ENCODE peak calls at places on chromosomes 11 and 22, in ten cellular contexts. I, V, Y, Z, U, P, O, H, C and F are unnamed samples.
A peak's percentile ranks its signal among the peaks of the same experiment; 100 is the strongest.

GRCh38 chr11:19953342-19953741 is 206.9 kb downstream of the DBX1 start:
- DNase-seq in I (no peak), V (no peak), Y (peak; percentile 21), Z (peak; percentile 57), U (no peak), P (no peak), O (no peak), H (no peak), C (no peak), F (peak; percentile 33)

GRCh38 chr11:62472063-62472884 is 53.4 kb downstream of the SCGB1A1 start:
- DNase-seq in I (peak; percentile 76), V (no peak), Y (peak; percentile 54), Z (no peak), U (peak; percentile 51), P (no peak), O (no peak), H (peak; percentile 59), C (no peak), F (peak; percentile 83)

GRCh38 chr22:24768537-24769374 is 5.8 kb downstream of the PIWIL3 start:
- DNase-seq in I (peak; percentile 68), V (peak; percentile 5), Y (peak; percentile 61), Z (peak; percentile 86), U (peak; percentile 74), P (peak; percentile 76), O (no peak), H (peak; percentile 54), C (peak; percentile 81), F (peak; percentile 35)

GRCh38 chr11:61509058-61510029 is 795 bp downstream of the LRRC10B start:
- DNase-seq in I (peak; percentile 91), V (peak; percentile 33), Y (peak; percentile 79), Z (no peak), U (peak; percentile 71), P (no peak), O (no peak), H (peak; percentile 37), C (peak; percentile 77), F (no peak)

GRCh38 chr22:24417901-24418641 is 9.3 kb upstream of the ADORA2A start:
- DNase-seq in I (no peak), V (no peak), Y (no peak), Z (peak; percentile 84), U (no peak), P (no peak), O (no peak), H (no peak), C (no peak), F (no peak)

GRCh38 chr11:69868003-69868865 is 49.0 kb upstream of the FGF3 start:
- DNase-seq in I (no peak), V (no peak), Y (no peak), Z (peak; percentile 79), U (no peak), P (no peak), O (no peak), H (no peak), C (no peak), F (no peak)

GRCh38 chr11:6602096-6602940 is 1.1 kb downstream of the RRP8 start:
- DNase-seq in I (no peak), V (no peak), Y (no peak), Z (peak; percentile 42), U (no peak), P (peak; percentile 3), O (peak; percentile 29), H (no peak), C (no peak), F (no peak)

GRCh38 chr11:84720706-84721402 is 906.3 kb downstream of the DLG2 start:
- DNase-seq in I (peak; percentile 7), V (peak; percentile 7), Y (no peak), Z (no peak), U (peak; percentile 12), P (peak; percentile 11), O (no peak), H (no peak), C (no peak), F (no peak)

GRCh38 chr11:106062592-106062949 is 14.6 kb downstream of the KBTBD3 start:
- DNase-seq in I (no peak), V (no peak), Y (no peak), Z (no peak), U (no peak), P (no peak), O (no peak), H (no peak), C (no peak), F (no peak)

GRCh38 chr22:48954781-48955311 is 872.8 kb downstream of the BRD1 start:
- DNase-seq in I (no peak), V (no peak), Y (no peak), Z (peak; percentile 78), U (peak; percentile 3), P (no peak), O (peak; percentile 79), H (no peak), C (peak; percentile 25), F (no peak)

GRCh38 chr11:114298701-114299090 is 2.5 kb downstream of the NNMT start:
- DNase-seq in I (no peak), V (no peak), Y (no peak), Z (no peak), U (no peak), P (no peak), O (no peak), H (no peak), C (no peak), F (no peak)

GRCh38 chr11:2166091-2166851 is 5.3 kb upstream of the INS start:
- DNase-seq in I (peak; percentile 37), V (no peak), Y (no peak), Z (no peak), U (no peak), P (no peak), O (no peak), H (no peak), C (peak; percentile 46), F (no peak)

GRCh38 chr22:27418261-27418660 is 383.3 kb downstream of the MN1 start:
- DNase-seq in I (no peak), V (no peak), Y (no peak), Z (no peak), U (no peak), P (no peak), O (no peak), H (no peak), C (no peak), F (no peak)

GRCh38 chr22:35475545-35475944 is 65.1 kb upstream of the RASD2 start:
- DNase-seq in I (no peak), V (no peak), Y (no peak), Z (no peak), U (no peak), P (no peak), O (no peak), H (no peak), C (no peak), F (no peak)

GRCh38 chr11:19441752-19442553 is 201.2 kb upstream of the E2F8 start:
- DNase-seq in I (peak; percentile 84), V (no peak), Y (peak; percentile 88), Z (no peak), U (no peak), P (peak; percentile 70), O (no peak), H (peak; percentile 66), C (peak; percentile 74), F (peak; percentile 86)

GRCh38 chr11:77179048-77179447 is 51.0 kb downstream of the MYO7A start:
- DNase-seq in I (no peak), V (no peak), Y (no peak), Z (no peak), U (no peak), P (no peak), O (no peak), H (no peak), C (no peak), F (no peak)

GRCh38 chr11:97995874-97996273 is 1024.9 kb upstream of the CNTN5 start:
- DNase-seq in I (no peak), V (no peak), Y (no peak), Z (no peak), U (no peak), P (no peak), O (no peak), H (no peak), C (no peak), F (no peak)

DNA sequence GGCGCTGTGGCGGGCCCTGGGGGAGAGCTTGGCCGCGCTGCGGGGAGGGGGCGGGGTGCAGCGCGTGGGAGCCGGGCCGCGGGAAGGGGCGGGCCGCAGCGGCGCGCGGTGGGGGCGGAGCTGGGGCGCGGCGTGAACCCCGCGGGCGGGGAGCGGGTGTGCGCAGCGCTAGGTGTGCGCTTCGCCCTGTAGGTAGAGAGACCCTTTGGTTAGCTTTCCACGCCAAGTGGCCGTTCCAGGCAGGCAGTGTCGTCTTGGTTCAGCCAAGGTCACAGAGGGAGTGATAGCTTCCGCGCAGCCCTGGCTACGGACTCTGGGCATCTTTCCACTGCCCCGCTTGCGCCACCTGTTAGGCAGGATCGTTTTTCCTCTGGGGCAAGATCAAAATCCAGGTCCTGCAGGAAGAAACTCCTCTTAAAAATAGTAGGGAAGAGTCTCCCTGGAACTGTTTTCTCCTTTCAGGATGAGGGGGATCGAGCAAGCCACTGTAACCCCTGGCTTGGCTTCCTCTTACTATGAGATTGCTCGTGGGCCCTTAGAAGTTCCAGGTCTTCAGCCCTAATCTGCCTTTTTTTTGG is 434 bp downstream of the BANF1 start:
- DNase-seq in I (no peak), V (peak; percentile 58), Y (peak; percentile 44), Z (no peak), U (peak; percentile 68), P (peak; percentile 16), O (no peak), H (no peak), C (peak; percentile 70), F (no peak)
- TF ChIP-seq POLR2A in I (no peak), V (peak; percentile 12), Y (peak; percentile 73), Z (no peak), U (peak; percentile 8), P (no peak), O (no peak), H (no peak), C (no peak), F (peak; percentile 26)

GRCh38 chr22:31295413-31295812 is 3.1 kb upstream of the PIK3IP1 start:
- DNase-seq in I (no peak), V (no peak), Y (no peak), Z (peak; percentile 5), U (no peak), P (no peak), O (no peak), H (no peak), C (no peak), F (no peak)
- TF ChIP-seq POLR2A in I (no peak), V (no peak), Y (no peak), Z (no peak), U (no peak), P (no peak), O (no peak), H (no peak), C (no peak), F (no peak)

GRCh38 chr11:59247535-59248227 is 35.0 kb upstream of the MPEG1 start:
- DNase-seq in I (no peak), V (peak; percentile 25), Y (no peak), Z (no peak), U (no peak), P (peak; percentile 78), O (no peak), H (no peak), C (no peak), F (no peak)
- TF ChIP-seq POLR2A in I (no peak), V (no peak), Y (no peak), Z (no peak), U (no peak), P (no peak), O (no peak), H (no peak), C (no peak), F (no peak)

GRCh38 chr22:42500836-42501179 is 18.8 kb downstream of the RRP7A start:
- DNase-seq in I (no peak), V (no peak), Y (no peak), Z (no peak), U (no peak), P (no peak), O (no peak), H (no peak), C (no peak), F (no peak)

GRCh38 chr22:42500164-42500835 is 19.3 kb downstream of the RRP7A start:
- DNase-seq in I (no peak), V (peak; percentile 62), Y (peak; percentile 85), Z (peak; percentile 95), U (peak; percentile 92), P (peak; percentile 63), O (peak; percentile 93), H (peak; percentile 13), C (peak; percentile 89), F (peak; percentile 45)
- TF ChIP-seq POLR2A in I (no peak), V (no peak), Y (peak; percentile 48), Z (no peak), U (peak; percentile 70), P (no peak), O (no peak), H (no peak), C (no peak), F (no peak)